ENCODE peak calls at places on chromosome 3, in six cellular contexts. B, E, R, X, P and O are unnamed samples.

GRCh38 chr3:65019412-65020093 is 331.8 kb upstream of the ADAMTS9 start:
- DNase-seq in B (no peak), E (no peak), R (no peak), X (no peak), P (no peak), O (no peak)

GRCh38 chr3:38168151-38168987 is 3.0 kb downstream of the OXSR1 start:
- DNase-seq in B (no peak), E (no peak), R (no peak), X (no peak), P (peak), O (no peak)

GRCh38 chr3:77898621-77899020 is 858.7 kb downstream of the ROBO2 start:
- DNase-seq in B (no peak), E (no peak), R (no peak), X (no peak), P (no peak), O (no peak)

GRCh38 chr3:193400304-193400703 is 21.8 kb upstream of the ATP13A5 start:
- DNase-seq in B (no peak), E (no peak), R (no peak), X (no peak), P (no peak), O (peak)

GRCh38 chr3:16179771-16180736 is 5.6 kb downstream of the GALNT15 start:
- DNase-seq in B (no peak), E (no peak), R (no peak), X (no peak), P (peak), O (no peak)

GRCh38 chr3:197186887-197187588 is 111.4 kb downstream of the DLG1 start:
- DNase-seq in B (no peak), E (no peak), R (peak), X (peak), P (peak), O (no peak)

GRCh38 chr3:122754867-122755835 is 38.5 kb downstream of the HSPBAP1 start:
- DNase-seq in B (no peak), E (no peak), R (no peak), X (no peak), P (peak), O (no peak)

GRCh38 chr3:178245385-178245778 is 290.9 kb upstream of the KCNMB2 start:
- DNase-seq in B (no peak), E (no peak), R (no peak), X (peak), P (no peak), O (no peak)

GRCh38 chr3:162770556-162770955 is 1273.9 kb downstream of the OTOL1 start:
- DNase-seq in B (no peak), E (no peak), R (no peak), X (no peak), P (peak), O (no peak)

GRCh38 chr3:45317710-45318109 is 70.7 kb upstream of the LARS2 start:
- DNase-seq in B (no peak), E (no peak), R (no peak), X (no peak), P (no peak), O (no peak)

GRCh38 chr3:58052373-58053273 is 44.4 kb downstream of the FLNB start:
- DNase-seq in B (no peak), E (peak), R (no peak), X (no peak), P (peak), O (peak)

GRCh38 chr3:21954709-21955108 is 203.7 kb upstream of the ZNF385D start:
- DNase-seq in B (no peak), E (no peak), R (no peak), X (no peak), P (peak), O (no peak)

GRCh38 chr3:52521881-52522650 is 11.6 kb downstream of the NT5DC2 start:
- DNase-seq in B (no peak), E (no peak), R (no peak), X (no peak), P (no peak), O (no peak)

GRCh38 chr3:8539419-8539818 is 37.8 kb downstream of the LMCD1 start:
- DNase-seq in B (no peak), E (no peak), R (no peak), X (no peak), P (peak), O (no peak)

GRCh38 chr3:53828581-53828980 is 17.6 kb downstream of the CHDH start:
- DNase-seq in B (no peak), E (no peak), R (no peak), X (no peak), P (no peak), O (no peak)

GRCh38 chr3:43742935-43743334 is 52.2 kb downstream of the ABHD5 start:
- DNase-seq in B (no peak), E (no peak), R (no peak), X (no peak), P (peak), O (no peak)

GRCh38 chr3:52461874-52462273 is 6.5 kb downstream of the NISCH start:
- DNase-seq in B (no peak), E (no peak), R (no peak), X (no peak), P (no peak), O (no peak)